ENCODE peak calls at places on chromosomes 4 and X, in six cellular contexts. U is stimulated activated CD8-positive, alpha-beta memory T cell treated with anti-CD3 and anti-CD28 coated beads, Interleukin-12 subunit alpha, Interleukin-12 subunit beta, amount 100 ng/mL, for 4 hours; L is central memory CD4-positive, alpha-beta T cell; F is aorta; P is right atrium auricular region; M is stimulated activated CD4-positive, alpha-beta T cell treated with anti-CD3 and anti-CD28 coated beads, Interleukin-12 subunit alpha, Interleukin-12 subunit beta, amount 100 ng/mL, for 24 hours. G is an unnamed sample.

GRCh38 chr4:88007304-88008132 is at the start of gene PKD2:
- DNase-seq in U (peak; percentile 56), L (peak; percentile 56), F (peak; percentile 98), P (peak; percentile 76), M (peak; percentile 81), G (peak; percentile 35)

GRCh38 chrX:20988118-20988517 is 386.1 kb upstream of the CNKSR2 start:
- DNase-seq in U (no peak), L (no peak), F (no peak), P (no peak), M (no peak), G (no peak)

GRCh38 chrX:40987413-40987812 is 97.8 kb upstream of the USP9X start:
- DNase-seq in U (no peak), L (no peak), F (no peak), P (no peak), M (no peak), G (no peak)

GRCh38 chr4:88291003-88291402 is 6.6 kb upstream of the PPM1K start:
- DNase-seq in U (no peak), L (no peak), F (no peak), P (no peak), M (no peak), G (no peak)

GRCh38 chr4:181855307-181855706 is 387.9 kb upstream of the TENM3 start:
- DNase-seq in U (no peak), L (no peak), F (no peak), P (no peak), M (no peak), G (no peak)

GRCh38 chrX:25873196-25873595 is 264.9 kb upstream of the MAGEB18 start:
- DNase-seq in U (no peak), L (no peak), F (no peak), P (no peak), M (no peak), G (no peak)

GRCh38 chrX:118577041-118577440 is 81.4 kb downstream of the DOCK11 start:
- DNase-seq in U (no peak), L (no peak), F (peak; percentile 78), P (no peak), M (no peak), G (no peak)

GRCh38 chrX:129747533-129747932 is 8.8 kb downstream of the XPNPEP2 start:
- DNase-seq in U (no peak), L (no peak), F (peak; percentile 13), P (no peak), M (no peak), G (no peak)

GRCh38 chrX:67546496-67547423 is 2.9 kb downstream of the AR start:
- DNase-seq in U (no peak), L (no peak), F (no peak), P (no peak), M (no peak), G (no peak)

GRCh38 chrX:32041181-32041580 is 969.3 kb upstream of the FTHL17 start:
- DNase-seq in U (no peak), L (no peak), F (no peak), P (no peak), M (no peak), G (no peak)

GRCh38 chrX:48606091-48606490 is 8.8 kb downstream of the WDR13 start:
- DNase-seq in U (no peak), L (no peak), F (no peak), P (no peak), M (no peak), G (no peak)

GRCh38 chr4:152112116-152112515 is 351.3 kb upstream of the GATB start:
- DNase-seq in U (no peak), L (no peak), F (no peak), P (no peak), M (no peak), G (no peak)

GRCh38 chrX:118346258-118347094 is 570 bp downstream of the WDR44 start:
- DNase-seq in U (peak; percentile 28), L (peak; percentile 45), F (peak; percentile 81), P (no peak), M (peak; percentile 31), G (peak; percentile 19)

GRCh38 chr4:38677466-38677865 is 13.5 kb downstream of the KLF3 start:
- DNase-seq in U (no peak), L (no peak), F (no peak), P (no peak), M (no peak), G (no peak)

GRCh38 chr4:155402941-155403340 is 26.2 kb upstream of the MAP9 start:
- DNase-seq in U (no peak), L (no peak), F (no peak), P (no peak), M (no peak), G (no peak)

GRCh38 chr4:84070293-84070692 is 428.8 kb downstream of the NKX6-1 start:
- DNase-seq in U (no peak), L (no peak), F (no peak), P (no peak), M (no peak), G (no peak)

GRCh38 chrX:154366666-154367055 is 7.8 kb downstream of the FLNA start:
- DNase-seq in U (no peak), L (no peak), F (no peak), P (no peak), M (no peak), G (no peak)

GRCh38 chrX:34140816-34141215 is 8.7 kb upstream of the FAM47A start:
- DNase-seq in U (no peak), L (no peak), F (no peak), P (no peak), M (no peak), G (no peak)